ENCODE peak calls at places on chromosome 21, in nine cellular contexts. M is epithelial cell of esophagus, T is ovary, J is heart left ventricle, Z is hepatocyte, L is mammary epithelial cell, I is GM23248, W is astrocyte, R is HCT116. E is an unnamed sample.

GRCh38 chr21:22743085-22743484 is 1744.9 kb downstream of the NCAM2 start:
- DNase-seq in M (no peak), R (no peak), L (no peak), Z (no peak), W (no peak), T (no peak), I (no peak), J (no peak), E (no peak)

GRCh38 chr21:16117331-16117730 is 387.5 kb downstream of the USP25 start:
- DNase-seq in Z (no peak), J (no peak), M (no peak), I (peak), R (no peak), L (no peak), T (no peak), W (peak), E (peak)

GRCh38 chr21:22764222-22764621 is 1766.0 kb downstream of the NCAM2 start:
- DNase-seq in R (no peak), T (no peak), Z (no peak), J (no peak), M (no peak), L (no peak), W (no peak), I (no peak), E (no peak)

GRCh38 chr21:16535100-16535418 is 805.3 kb downstream of the USP25 start:
- DNase-seq in J (peak), W (peak), T (peak), R (no peak), I (peak), L (peak), M (peak), Z (no peak), E (peak)

GRCh38 chr21:41961282-41961701 is 7.5 kb upstream of the C2CD2 start:
- DNase-seq in M (peak), L (no peak), R (no peak), I (peak), T (peak), J (no peak), W (peak), Z (no peak), E (no peak)

GRCh38 chr21:42164064-42164789 is 54.7 kb upstream of the ABCG1 start:
- DNase-seq in W (no peak), R (peak), Z (peak), L (peak), I (no peak), J (peak), T (no peak), M (peak), E (no peak)

GRCh38 chr21:29613021-29613420 is 314.3 kb downstream of the BACH1 start:
- DNase-seq in L (no peak), I (peak), M (peak), J (no peak), Z (no peak), R (no peak), T (no peak), W (peak), E (no peak)

GRCh38 chr21:43283136-43283924 is 114.5 kb downstream of the CRYAA start:
- DNase-seq in R (no peak), I (peak), W (no peak), M (no peak), J (no peak), L (no peak), Z (no peak), T (peak), E (no peak)

GRCh38 chr21:41180752-41181151 is 12.8 kb downstream of the BACE2 start:
- DNase-seq in L (no peak), Z (no peak), M (no peak), T (no peak), R (no peak), J (no peak), W (no peak), I (no peak), E (no peak)

GRCh38 chr21:39016740-39017315 is 166.4 kb downstream of the PSMG1 start:
- DNase-seq in L (no peak), R (no peak), M (no peak), T (no peak), Z (no peak), W (no peak), J (no peak), I (no peak), E (peak)

GRCh38 chr21:34722684-34723300 is 54.0 kb downstream of the CLIC6 start:
- DNase-seq in L (no peak), T (no peak), M (no peak), R (no peak), J (no peak), I (no peak), Z (no peak), W (no peak), E (no peak)

GRCh38 chr21:17660449-17660848 is 47.7 kb upstream of the BTG3 start:
- DNase-seq in L (no peak), R (no peak), I (peak), M (peak), J (no peak), W (peak), Z (peak), T (no peak), E (no peak)

GRCh38 chr21:42539931-42540343 is 26.3 kb downstream of the SLC37A1 start:
- DNase-seq in R (no peak), M (no peak), J (no peak), Z (no peak), L (no peak), T (peak), I (peak), W (no peak), E (no peak)

GRCh38 chr21:38900499-38900898 is 94.8 kb downstream of the ETS2 start:
- DNase-seq in W (no peak), T (no peak), R (no peak), M (no peak), I (no peak), J (no peak), Z (no peak), L (no peak), E (no peak)

GRCh38 chr21:35088235-35088865 is 39.2 kb upstream of the RUNX1 start:
- DNase-seq in T (no peak), I (peak), Z (no peak), J (no peak), R (no peak), L (no peak), W (peak), M (peak), E (no peak)

GRCh38 chr21:28822064-28822402 is 170.6 kb downstream of the LTN1 start:
- DNase-seq in Z (no peak), J (no peak), R (no peak), M (no peak), T (no peak), W (no peak), L (no peak), I (no peak), E (no peak)

GRCh38 chr21:39055167-39055767 is 128.0 kb downstream of the PSMG1 start:
- DNase-seq in T (no peak), M (no peak), R (no peak), I (peak), Z (no peak), L (no peak), J (no peak), W (no peak), E (no peak)

GRCh38 chr21:28402616-28402989 is 590.1 kb downstream of the LTN1 start:
- DNase-seq in R (no peak), J (no peak), W (no peak), M (peak), T (no peak), L (no peak), I (peak), Z (no peak), E (no peak)

GRCh38 chr21:16419188-16419874 is 689.5 kb downstream of the USP25 start:
- DNase-seq in I (peak), L (peak), M (peak), T (peak), R (no peak), W (peak), Z (peak), J (peak), E (peak)

GRCh38 chr21:34582506-34583150 is 32.3 kb downstream of the RCAN1 start:
- DNase-seq in W (peak), M (peak), I (peak), J (no peak), T (no peak), Z (peak), L (peak), R (no peak), E (no peak)

GRCh38 chr21:29077651-29078090 is 4.2 kb upstream of the CCT8 start:
- DNase-seq in M (peak), R (no peak), Z (no peak), L (no peak), J (no peak), W (peak), T (no peak), I (no peak), E (no peak)

GRCh38 chr21:43719748-43720538 is 1.0 kb downstream of the PDXK start:
- DNase-seq in I (peak), L (no peak), R (no peak), W (no peak), M (no peak), Z (no peak), J (no peak), T (peak), E (no peak)

GRCh38 chr21:23695449-23695848 is 1911.8 kb downstream of the MRPL39 start:
- DNase-seq in M (no peak), Z (no peak), W (no peak), L (no peak), J (no peak), R (no peak), T (no peak), I (no peak), E (no peak)

GRCh38 chr21:38820471-38821239 is 14.9 kb downstream of the ETS2 start:
- DNase-seq in J (no peak), M (peak), I (no peak), R (no peak), T (no peak), L (no peak), W (no peak), Z (no peak), E (no peak)

GRCh38 chr21:33403786-33404571 is 766 bp downstream of the IFNGR2 start:
- DNase-seq in J (peak), R (no peak), Z (peak), I (peak), T (peak), W (peak), M (peak), L (peak), E (no peak)

GRCh38 chr21:33406493-33406892 is 3.3 kb downstream of the IFNGR2 start:
- DNase-seq in Z (no peak), W (no peak), M (no peak), R (no peak), J (no peak), L (no peak), I (no peak), T (no peak), E (no peak)

GRCh38 chr21:33402011-33402979 is 918 bp upstream of the IFNGR2 start:
- DNase-seq in Z (peak), T (peak), L (peak), I (peak), M (peak), J (peak), W (peak), R (no peak), E (no peak)

GRCh38 chr21:33401617-33401967 is 1.6 kb upstream of the IFNGR2 start:
- DNase-seq in J (no peak), I (peak), M (no peak), R (no peak), L (peak), W (no peak), Z (no peak), T (no peak), E (no peak)

DNA sequence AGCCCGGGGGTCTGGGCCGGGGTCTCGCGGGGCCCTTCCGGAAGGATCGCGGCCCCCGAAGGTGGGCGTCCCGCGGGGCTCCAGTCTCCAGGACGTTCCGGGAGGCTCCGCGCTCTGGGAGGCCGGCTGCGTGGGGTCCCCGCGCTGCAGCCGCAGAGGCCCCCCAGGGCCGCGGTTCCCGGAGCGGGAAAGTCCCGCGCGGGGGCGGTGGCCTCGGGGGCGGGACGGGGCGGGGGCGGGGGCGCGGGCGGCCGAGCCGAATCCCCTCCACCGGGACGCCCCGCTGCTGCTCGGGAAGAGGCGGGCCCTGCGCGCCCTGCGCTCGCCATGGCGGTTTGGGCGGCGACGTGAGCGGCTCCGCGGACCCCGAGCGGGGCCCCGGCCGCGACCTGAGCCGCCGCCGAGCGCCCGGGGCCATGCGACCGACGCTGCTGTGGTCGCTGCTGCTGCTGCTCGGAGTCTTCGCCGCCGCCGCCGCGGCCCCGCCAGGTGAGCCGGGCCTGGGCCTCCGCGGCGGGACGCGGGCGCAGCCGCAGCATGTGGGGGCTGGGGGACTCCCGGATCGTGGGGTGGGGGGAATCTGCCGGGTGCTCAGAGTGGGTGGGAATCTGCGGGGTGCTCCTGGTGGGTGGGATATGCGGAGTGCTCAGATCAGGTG is at the start of gene IFNGR2:
- DNase-seq in J (peak), W (no peak), L (peak), I (peak), M (peak), Z (peak), T (peak), R (no peak), E (no peak)
- H3K4me3 ChIP-seq in J (peak), W (peak), L (peak), I (peak), M (peak), Z (peak), T (peak), R (peak), E (peak)

GRCh38 chr21:46394819-46395152 is 63.9 kb upstream of the DIP2A start:
- DNase-seq in L (no peak), J (no peak), T (no peak), I (no peak), M (no peak), Z (no peak), R (no peak), W (no peak), E (no peak)

GRCh38 chr21:46397993-46398392 is 60.7 kb upstream of the DIP2A start:
- DNase-seq in R (no peak), W (no peak), L (no peak), J (no peak), M (no peak), Z (no peak), T (no peak), I (no peak), E (no peak)

GRCh38 chr21:46399129-46399528 is 59.6 kb upstream of the DIP2A start:
- DNase-seq in T (no peak), I (no peak), W (no peak), R (no peak), M (no peak), L (no peak), Z (no peak), J (no peak), E (no peak)

GRCh38 chr21:46399686-46400085 is 59.0 kb upstream of the DIP2A start:
- DNase-seq in I (no peak), Z (no peak), M (peak), T (no peak), J (no peak), W (no peak), R (no peak), L (peak), E (no peak)

DNA sequence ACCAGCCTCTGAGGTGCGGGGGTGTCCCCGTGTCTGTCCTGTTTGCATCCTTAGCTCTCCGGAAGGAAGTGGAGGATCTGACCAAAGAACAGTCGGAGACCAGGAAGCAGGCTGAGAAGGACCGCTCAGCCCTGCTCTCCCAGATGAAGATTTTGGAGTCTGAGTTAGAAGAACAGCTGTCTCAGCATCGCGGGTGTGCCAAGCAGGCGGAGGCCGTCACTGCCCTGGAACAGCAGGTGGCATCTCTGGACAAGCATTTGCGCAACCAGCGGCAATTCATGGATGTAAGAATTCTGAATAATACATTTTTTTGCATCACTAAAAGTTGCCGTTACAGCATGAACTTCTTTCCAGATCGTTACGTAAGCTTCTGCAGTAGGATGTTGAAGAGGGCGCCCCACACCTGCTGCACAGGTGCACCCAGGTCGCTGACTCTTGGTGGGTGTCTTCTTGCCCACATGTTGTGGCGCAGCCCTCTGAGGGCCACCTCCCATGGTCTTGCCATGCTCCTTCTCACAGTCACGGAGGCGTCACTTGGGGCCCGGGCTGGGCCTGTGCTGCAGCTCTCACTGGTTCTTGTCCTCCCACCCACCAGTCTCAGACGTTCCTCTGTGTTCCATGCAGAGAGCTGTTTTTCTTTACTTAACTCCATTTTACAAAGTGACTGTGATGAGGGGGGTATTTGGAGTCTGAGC is 61.3 kb upstream of the DIP2A start:
- DNase-seq in Z (no peak), J (no peak), W (no peak), I (no peak), M (no peak), T (no peak), L (no peak), R (no peak), E (no peak)
- H3K4me3 ChIP-seq in Z (no peak), J (no peak), W (no peak), I (no peak), M (no peak), T (no peak), L (no peak), R (no peak), E (no peak)

GRCh38 chr21:45460011-45460565 is 55.1 kb downstream of the COL18A1 start:
- DNase-seq in Z (no peak), W (no peak), T (peak), L (no peak), M (no peak), J (no peak), I (no peak), R (no peak), E (no peak)

GRCh38 chr21:45461369-45461750 is 56.4 kb downstream of the COL18A1 start:
- DNase-seq in W (no peak), Z (no peak), R (no peak), I (no peak), L (no peak), J (no peak), T (peak), M (no peak), E (no peak)

GRCh38 chr21:45459171-45460010 is 54.4 kb downstream of the COL18A1 start:
- DNase-seq in Z (no peak), T (peak), M (no peak), I (no peak), L (no peak), W (no peak), J (no peak), R (no peak), E (no peak)

GRCh38 chr21:45461806-45462341 is 56.9 kb downstream of the COL18A1 start:
- DNase-seq in R (no peak), M (no peak), L (no peak), W (no peak), I (no peak), T (no peak), J (no peak), Z (no peak), E (no peak)

DNA sequence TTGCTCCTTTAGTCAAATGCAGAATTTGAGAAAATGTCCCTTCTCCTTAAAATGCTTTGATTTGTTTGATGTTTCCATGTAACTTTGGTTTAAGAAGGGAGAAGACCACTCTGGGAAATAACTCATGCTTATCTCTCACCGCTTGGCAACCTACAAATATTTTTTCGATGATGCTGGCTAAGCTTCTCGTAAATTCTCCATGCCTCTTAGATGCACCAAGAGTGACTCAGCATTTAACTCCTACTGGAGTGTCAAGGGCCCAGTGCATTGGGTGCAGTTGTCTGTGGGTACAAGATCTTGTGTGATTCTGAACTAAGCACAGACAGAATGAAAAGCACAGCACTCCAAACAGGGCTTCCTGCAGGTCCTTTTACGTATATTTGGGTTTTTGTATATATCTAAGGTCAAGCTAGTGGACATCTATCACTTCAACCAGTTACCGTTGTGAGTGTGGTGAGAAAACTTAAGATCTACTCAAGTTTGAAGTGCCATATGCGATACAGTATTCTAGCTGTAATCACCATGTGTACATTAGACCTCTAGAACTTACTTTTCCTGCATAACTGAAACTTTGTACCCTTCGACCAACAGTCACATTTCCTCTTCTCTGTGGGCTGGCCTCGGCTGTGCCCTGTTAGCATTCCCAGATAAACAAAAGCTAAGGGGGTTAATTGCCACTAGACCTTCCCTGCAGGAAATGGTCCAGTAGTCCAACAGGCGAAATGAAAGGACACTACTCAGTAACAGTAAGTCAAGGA is 55.8 kb downstream of the COL18A1 start:
- DNase-seq in T (no peak), Z (no peak), W (peak), L (peak), M (no peak), I (peak), J (no peak), R (no peak), E (peak)
- H3K4me3 ChIP-seq in T (no peak), Z (no peak), W (no peak), L (no peak), M (no peak), I (peak), J (no peak), R (no peak), E (no peak)

DNA sequence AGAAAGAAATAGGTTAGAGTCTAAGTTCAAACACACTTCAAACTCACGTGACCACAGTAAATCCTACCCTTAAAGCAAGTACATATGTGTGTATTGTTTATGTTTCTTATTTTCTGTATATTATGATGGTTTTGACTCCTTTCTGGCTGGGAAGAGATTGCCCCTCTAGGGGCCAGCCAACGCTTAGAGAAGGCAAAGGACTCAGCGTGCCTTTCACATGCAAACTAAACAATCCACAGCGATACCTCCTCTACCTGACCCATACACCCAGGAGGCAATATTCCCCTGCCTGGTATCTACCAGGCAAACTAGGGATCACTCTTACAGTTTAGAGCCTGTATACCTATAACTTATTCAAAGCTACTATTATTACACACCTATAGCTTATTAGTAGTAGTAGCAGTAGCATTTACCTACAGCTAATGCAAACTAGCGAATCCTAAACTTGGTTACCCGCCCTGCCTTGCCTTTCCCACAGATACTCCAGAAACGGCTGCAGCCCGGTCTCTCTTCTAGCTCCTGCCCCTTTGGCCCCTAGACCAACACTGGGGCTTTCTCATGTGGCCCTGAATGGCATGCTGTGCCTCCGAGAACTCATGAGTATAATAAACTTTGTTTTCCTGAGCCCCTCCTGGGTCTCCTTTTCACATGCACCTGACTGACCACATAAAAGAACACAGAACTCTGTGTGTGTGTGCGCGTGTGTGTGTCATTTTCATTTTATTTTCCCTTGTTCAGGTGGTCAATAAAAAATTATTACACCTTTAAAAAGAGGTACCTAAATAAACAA is 14.0 kb downstream of the NRIP1 start:
- DNase-seq in M (no peak), R (no peak), T (no peak), I (no peak), L (no peak), W (no peak), Z (peak), J (no peak), E (no peak)
- H3K4me3 ChIP-seq in M (no peak), R (no peak), T (no peak), I (no peak), L (no peak), W (no peak), Z (peak), J (no peak), E (no peak)